ENCODE peak calls at places on chromosomes 7 and 10, in four cellular contexts. A is colonic mucosa, S is foreskin fibroblast, B is GM23248. D is an unnamed sample.

GRCh38 chr10:116611153-116611545 is 9.6 kb upstream of the PNLIPRP2 start:
- DNase-seq in A (peak; percentile 45), B (no peak), S (no peak), D (no peak)

GRCh38 chr7:36088966-36089365 is 64.1 kb upstream of the EEPD1 start:
- DNase-seq in B (no peak), A (no peak), S (no peak), D (no peak)

GRCh38 chr7:45579386-45579785 is 5.2 kb downstream of the ADCY1 start:
- DNase-seq in A (no peak), S (no peak), B (no peak), D (no peak)

GRCh38 chr10:42783181-42783549 is 570 bp downstream of the BMS1 start:
- DNase-seq in B (peak; percentile 83), A (peak; percentile 31), S (peak; percentile 52), D (peak; percentile 7)

GRCh38 chr10:50224330-50224952 is 26.9 kb downstream of the ASAH2 start:
- DNase-seq in S (peak; percentile 87), B (peak; percentile 90), A (peak; percentile 29), D (peak; percentile 27)

GRCh38 chr10:84715911-84716310 is 387.5 kb downstream of the CCSER2 start:
- DNase-seq in B (peak; percentile 35), S (no peak), A (peak; percentile 21), D (no peak)

GRCh38 chr7:85815511-85815910 is 628.7 kb upstream of the SEMA3D start:
- DNase-seq in A (no peak), S (no peak), B (no peak), D (no peak)

GRCh38 chr10:132644544-132645530 is 107.2 kb downstream of the INPP5A start:
- DNase-seq in A (no peak), S (no peak), B (no peak), D (no peak)

GRCh38 chr7:34320926-34321609 is 336.9 kb upstream of the NPSR1 start:
- DNase-seq in A (peak; percentile 67), S (peak; percentile 89), B (peak; percentile 80), D (peak; percentile 27)

GRCh38 chr7:157072361-157072760 is 61.9 kb upstream of the MNX1 start:
- DNase-seq in A (no peak), S (no peak), B (no peak), D (no peak)

GRCh38 chr7:94052398-94053180 is 48.4 kb upstream of the BET1 start:
- DNase-seq in B (peak; percentile 20), S (no peak), A (no peak), D (no peak)

GRCh38 chr7:94047965-94048364 is 43.8 kb upstream of the BET1 start:
- DNase-seq in A (no peak), S (no peak), B (no peak), D (no peak)

GRCh38 chr7:94050046-94050445 is 45.9 kb upstream of the BET1 start:
- DNase-seq in A (no peak), S (no peak), B (no peak), D (no peak)

GRCh38 chr7:94053532-94053931 is 49.4 kb upstream of the BET1 start:
- DNase-seq in B (no peak), S (no peak), A (no peak), D (no peak)

DNA sequence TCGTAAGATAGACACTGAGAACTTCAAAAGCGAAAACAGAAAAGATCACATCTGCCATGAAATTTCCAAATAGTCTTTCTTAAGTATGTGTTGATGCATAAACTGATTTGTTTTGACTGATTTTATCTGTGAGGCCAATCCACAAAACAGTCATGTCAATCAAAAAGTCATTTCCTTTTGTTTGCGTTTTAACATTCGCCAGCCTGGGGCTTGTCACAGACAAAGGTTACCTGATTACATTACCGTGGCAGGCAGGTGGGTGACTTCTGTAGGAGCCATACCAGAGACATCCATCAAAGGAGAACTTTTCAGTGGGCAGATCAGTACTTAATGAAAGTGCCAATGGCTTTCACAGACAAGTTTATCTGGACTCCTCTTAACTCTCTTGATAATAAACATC is 45.5 kb upstream of the BET1 start:
- DNase-seq in B (no peak), S (no peak), A (no peak), D (no peak)
- H3K4me3 ChIP-seq in B (no peak overlapping the region), S (no peak overlapping the region), A (no peak overlapping the region), D (no peak overlapping the region)

DNA sequence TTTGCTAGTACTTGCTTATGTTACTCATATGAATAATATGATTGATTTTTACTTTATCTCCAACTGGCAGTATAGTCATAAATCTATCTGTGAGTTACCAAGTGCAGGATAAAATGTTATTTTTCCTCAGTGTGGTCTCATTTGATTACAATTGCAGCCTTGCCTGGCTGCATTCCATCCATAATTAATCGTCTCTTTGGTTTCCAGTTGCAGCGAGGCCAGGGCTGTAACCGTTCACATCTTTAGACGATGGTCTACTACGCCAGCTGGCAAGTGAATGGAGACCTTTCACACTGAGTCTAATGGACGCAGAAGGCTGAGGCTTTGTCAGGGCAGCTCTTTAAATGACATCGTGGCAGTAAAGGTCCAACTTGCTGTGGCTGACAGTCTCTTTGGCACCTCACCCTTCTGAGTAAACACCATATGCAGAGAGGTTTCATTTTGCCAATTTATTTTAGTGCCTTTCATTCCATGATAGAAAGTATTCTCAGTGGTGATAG is 84.0 kb downstream of the ARL4A start:
- DNase-seq in S (peak; percentile 60), A (peak; percentile 64), B (peak; percentile 33), D (no peak)
- H3K4me3 ChIP-seq in S (no peak overlapping the region), A (peak overlapping the region; percentile 0), B (peak overlapping the region; percentile 55), D (peak overlapping the region; percentile 26)

GRCh38 chr10:25912796-25913195 is 21.2 kb upstream of the MYO3A start:
- DNase-seq in B (no peak), S (no peak), A (no peak), D (no peak)
- H3K4me3 ChIP-seq in B (no peak overlapping the region), S (no peak overlapping the region), A (no peak overlapping the region), D (no peak overlapping the region)

DNA sequence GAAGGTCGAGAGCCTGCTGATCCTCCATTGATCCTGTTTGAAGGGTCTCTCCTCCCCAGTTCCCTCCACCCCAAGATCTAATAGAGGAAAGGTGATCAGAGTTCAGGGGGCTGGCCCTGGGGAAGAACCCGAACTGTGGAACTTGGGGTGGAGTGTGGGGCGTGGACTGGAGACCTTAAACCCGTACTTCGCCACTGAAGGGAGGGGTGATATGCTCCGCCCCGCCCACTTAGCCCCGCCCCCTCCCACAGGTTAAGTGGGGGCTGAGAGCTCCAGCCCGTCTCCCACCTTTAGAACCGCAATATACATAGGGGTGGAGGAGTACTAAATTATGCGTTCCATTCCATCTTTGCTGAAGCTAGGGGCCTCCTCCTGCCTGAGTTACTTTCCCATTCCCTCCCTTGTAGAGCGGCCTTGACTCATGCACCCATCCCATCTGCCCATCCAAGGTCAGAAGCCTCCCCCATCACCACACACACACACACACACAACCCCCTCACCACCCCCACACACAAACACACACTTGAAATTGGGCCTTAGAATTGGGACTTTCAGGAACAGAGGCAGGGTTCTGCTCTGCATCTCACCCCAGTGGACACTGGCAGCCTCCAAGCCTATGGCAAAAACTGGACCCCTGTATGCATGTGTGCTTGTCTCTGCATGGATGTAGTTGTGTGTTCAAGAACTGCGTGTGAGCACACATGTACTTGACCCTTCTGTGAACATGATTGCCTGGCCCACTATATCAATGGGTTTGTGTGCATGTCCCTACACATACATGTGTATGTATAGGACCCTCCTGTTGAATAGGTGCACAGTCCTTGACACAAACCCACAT is 991 bp downstream of the SEMA4G start:
- DNase-seq in A (peak; percentile 95), B (no peak), S (no peak), D (no peak)
- H3K4me3 ChIP-seq in A (peak overlapping the region; percentile 85), B (peak overlapping the region; percentile 63), S (peak overlapping the region; percentile 62), D (peak overlapping the region; percentile 67)

GRCh38 chr7:122136639-122137253 is 7.3 kb downstream of the AASS start:
- DNase-seq in B (peak; percentile 43), S (peak; percentile 28), A (no peak), D (no peak)
- H3K4me3 ChIP-seq in B (peak overlapping the region; percentile 69), S (peak overlapping the region; percentile 28), A (no peak overlapping the region), D (peak overlapping the region; percentile 39)

GRCh38 chr10:52879651-52880050 is 107.1 kb upstream of the MBL2 start:
- DNase-seq in B (no peak), A (no peak), S (no peak), D (no peak)

GRCh38 chr10:52889611-52890010 is 117.0 kb upstream of the MBL2 start:
- DNase-seq in B (no peak), A (no peak), S (no peak), D (no peak)

GRCh38 chr10:52879181-52879607 is 106.6 kb upstream of the MBL2 start:
- DNase-seq in S (no peak), B (peak; percentile 10), A (no peak), D (no peak)

DNA sequence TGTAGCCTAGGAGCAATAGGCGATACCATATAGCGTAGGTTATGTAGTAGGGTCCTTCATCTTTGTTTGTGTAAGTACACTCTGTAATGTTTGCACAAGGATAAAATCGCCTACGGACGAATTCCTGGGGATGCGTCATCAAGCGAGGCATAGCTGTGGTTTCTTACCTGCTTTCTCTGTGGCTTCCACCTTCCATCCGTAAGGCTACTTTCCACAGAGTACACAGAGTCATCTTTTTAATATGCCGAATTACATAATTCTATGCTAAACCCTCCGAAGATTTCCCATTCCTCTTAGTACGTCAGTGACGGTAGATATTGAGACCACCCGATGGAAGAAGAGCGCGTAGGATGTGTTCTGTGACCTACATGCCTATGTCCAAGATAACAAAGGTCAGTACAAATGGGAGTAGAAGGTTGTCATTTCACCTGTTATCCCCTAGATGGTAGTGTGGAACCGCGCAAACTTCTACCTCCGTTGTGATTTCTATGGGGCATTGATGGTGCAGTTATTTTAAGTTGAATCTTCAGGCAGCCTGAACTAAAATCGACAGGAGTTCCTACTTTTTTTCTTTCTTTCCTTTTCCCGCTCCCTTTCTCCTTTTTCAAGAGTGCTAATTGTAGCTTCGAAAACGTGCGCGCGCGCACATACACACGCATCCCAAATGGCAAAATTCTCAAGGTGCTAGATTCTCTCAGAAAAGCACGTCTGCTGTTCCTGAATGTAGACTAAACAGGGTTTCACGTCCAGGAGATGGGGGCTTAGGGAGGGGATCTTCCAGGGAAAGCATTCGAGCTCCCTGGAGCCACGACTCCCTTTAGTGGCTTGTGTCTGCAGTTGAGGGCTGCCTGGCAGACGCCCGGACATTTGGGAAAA is 111.7 kb upstream of the MBL2 start:
- DNase-seq in B (peak; percentile 63), S (peak; percentile 46), A (peak; percentile 37), D (peak; percentile 39)
- H3K4me3 ChIP-seq in B (no peak overlapping the region), S (no peak overlapping the region), A (no peak overlapping the region), D (peak overlapping the region; percentile 27)

DNA sequence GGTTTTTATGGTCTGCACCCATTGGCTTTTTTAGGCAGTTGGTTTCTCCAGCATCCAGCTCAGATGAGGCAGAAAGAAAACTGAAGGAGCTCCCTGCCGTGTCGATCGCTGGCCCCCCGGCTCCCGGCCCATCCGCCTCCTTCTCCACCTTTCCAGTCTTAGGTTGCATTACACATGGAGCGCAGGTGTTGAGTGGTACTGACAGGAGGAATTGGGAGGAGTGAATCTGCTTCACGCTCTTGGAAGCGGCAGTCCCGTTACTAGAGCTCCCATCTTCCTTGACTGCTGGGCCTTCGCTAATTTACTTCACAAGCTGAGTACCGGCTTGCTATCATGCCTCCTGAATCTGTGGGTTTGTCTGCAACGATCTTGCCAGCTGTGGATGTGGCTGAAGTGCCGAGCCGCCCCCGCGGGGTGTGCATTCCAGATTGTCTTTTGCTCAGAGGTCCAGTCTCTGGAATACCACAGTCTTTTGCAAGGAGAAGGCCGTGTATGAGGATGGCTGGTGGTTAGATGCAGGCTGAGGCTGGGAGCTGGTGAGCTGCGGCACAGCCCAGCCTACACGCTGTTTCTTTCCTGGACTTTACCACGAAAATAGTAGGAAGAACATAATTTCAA is 17.1 kb downstream of the IQCE start:
- DNase-seq in A (no peak), B (no peak), S (peak; percentile 22), D (no peak)
- H3K4me3 ChIP-seq in A (no peak overlapping the region), B (no peak overlapping the region), S (no peak overlapping the region), D (no peak overlapping the region)

DNA sequence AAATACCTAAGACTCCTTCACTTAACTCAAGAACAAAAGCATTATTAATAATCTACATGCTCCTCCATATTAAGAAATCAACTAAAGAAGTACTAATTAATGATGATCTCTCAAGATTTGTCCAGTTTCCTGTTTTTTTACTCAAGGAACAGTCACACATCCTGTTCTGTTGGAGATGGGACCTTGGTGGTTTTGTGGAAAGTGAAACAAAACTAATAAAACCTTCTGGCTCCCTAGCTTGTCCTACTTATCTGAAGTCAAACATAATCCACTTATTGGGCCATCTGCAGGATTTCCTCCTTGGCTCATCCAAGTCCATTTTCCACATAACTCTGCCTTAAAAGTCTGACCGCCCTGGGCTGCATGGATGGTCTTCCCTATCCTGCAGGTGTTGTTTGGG is 39.3 kb upstream of the TARP start:
- DNase-seq in B (no peak), A (no peak), S (no peak), D (no peak)
- H3K4me3 ChIP-seq in B (no peak overlapping the region), A (no peak overlapping the region), S (no peak overlapping the region), D (no peak overlapping the region)